ENCODE peak calls at places on chromosomes 13 and 19, in nine cellular contexts. U is right atrium auricular region, I is A673, O is cardiac muscle cell, L is heart right ventricle, T is HCT116, E is fibroblast of lung, P is ascending aorta, F is K562. A is an unnamed sample.
A peak's percentile ranks its signal among the peaks of the same experiment; 100 is the strongest.

GRCh38 chr13:80499536-80500280 is 158.8 kb upstream of the SPRY2 start:
- DNase-seq in U (no peak), I (no peak), O (no peak), L (no peak), T (no peak), E (no peak), P (no peak), F (no peak), A (no peak)

GRCh38 chr13:111609631-111610030 is 289.2 kb downstream of the TEX29 start:
- DNase-seq in U (no peak), I (no peak), O (no peak), L (no peak), T (no peak), E (no peak), P (no peak), F (no peak), A (no peak)

GRCh38 chr19:46478356-46478986 is 7.1 kb upstream of the PNMA8A start:
- DNase-seq in U (no peak), I (peak; percentile 48), O (peak; percentile 62), L (no peak), T (no peak), E (peak; percentile 83), P (no peak), F (peak; percentile 44), A (no peak)

GRCh38 chr19:4635763-4636135 is 3.6 kb upstream of the TNFAIP8L1 start:
- DNase-seq in U (no peak), I (no peak), O (no peak), L (no peak), T (no peak), E (no peak), P (no peak), F (no peak), A (no peak)

GRCh38 chr13:112055417-112056206 is 11.3 kb upstream of the SOX1 start:
- DNase-seq in U (no peak), I (no peak), O (no peak), L (no peak), T (no peak), E (no peak), P (no peak), F (no peak), A (no peak)

GRCh38 chr19:45668342-45668871 is 386 bp downstream of the GIPR start:
- DNase-seq in U (no peak), I (no peak), O (no peak), L (no peak), T (no peak), E (no peak), P (no peak), F (no peak), A (no peak)

GRCh38 chr19:33395561-33396550 is 22.3 kb downstream of the CEBPG start:
- DNase-seq in U (no peak), I (no peak), O (peak; percentile 73), L (no peak), T (no peak), E (peak; percentile 49), P (no peak), F (no peak), A (peak; percentile 7)

GRCh38 chr13:105202384-105202783 is 1333.1 kb downstream of the EFNB2 start:
- DNase-seq in U (no peak), I (peak; percentile 28), O (peak; percentile 65), L (no peak), T (peak; percentile 19), E (peak; percentile 66), P (no peak), F (no peak), A (peak; percentile 18)

GRCh38 chr19:19591133-19591825 is 27.2 kb downstream of the PBX4 start:
- DNase-seq in U (peak; percentile 59), I (peak; percentile 89), O (peak; percentile 94), L (no peak), T (no peak), E (peak; percentile 94), P (no peak), F (no peak), A (no peak)

GRCh38 chr19:49793561-49793840 is 19.6 kb downstream of the FUZ start:
- DNase-seq in U (no peak), I (no peak), O (no peak), L (no peak), T (no peak), E (no peak), P (no peak), F (no peak), A (peak; percentile 47)

GRCh38 chr13:60654405-60654804 is 257.4 kb downstream of the TDRD3 start:
- DNase-seq in U (peak; percentile 67), I (peak; percentile 67), O (peak; percentile 36), L (peak; percentile 23), T (no peak), E (peak; percentile 13), P (no peak), F (peak; percentile 6), A (peak; percentile 35)

GRCh38 chr19:43371909-43372308 is 18.4 kb downstream of the CD177 start:
- DNase-seq in U (no peak), I (no peak), O (no peak), L (no peak), T (no peak), E (no peak), P (no peak), F (no peak), A (no peak)

GRCh38 chr13:113209880-113210421 is 538 bp downstream of the CUL4A start:
- DNase-seq in U (no peak), I (peak; percentile 79), O (peak; percentile 59), L (no peak), T (peak; percentile 45), E (peak; percentile 59), P (no peak), F (peak; percentile 57), A (peak; percentile 62)

GRCh38 chr13:100976993-100977392 is 302.4 kb upstream of the TMTC4 start:
- DNase-seq in U (no peak), I (no peak), O (no peak), L (no peak), T (no peak), E (peak; percentile 77), P (no peak), F (no peak), A (no peak)

GRCh38 chr13:99577934-99578917 is 77.0 kb downstream of the TM9SF2 start:
- DNase-seq in U (no peak), I (peak; percentile 17), O (peak; percentile 29), L (no peak), T (no peak), E (no peak), P (no peak), F (peak; percentile 13), A (no peak)

GRCh38 chr13:36193151-36193855 is 21.1 kb downstream of the SOHLH2 start:
- DNase-seq in U (no peak), I (no peak), O (peak; percentile 44), L (no peak), T (no peak), E (peak; percentile 49), P (no peak), F (no peak), A (no peak)

GRCh38 chr13:36493046-36493445 is 60.8 kb downstream of the CCNA1 start:
- DNase-seq in U (no peak), I (no peak), O (no peak), L (no peak), T (no peak), E (no peak), P (no peak), F (no peak), A (no peak)

GRCh38 chr13:67117010-67117550 is 113.1 kb downstream of the PCDH9 start:
- DNase-seq in U (no peak), I (no peak), O (peak; percentile 49), L (no peak), T (no peak), E (no peak), P (no peak), F (no peak), A (no peak)

GRCh38 chr13:49183672-49184315 is 36.3 kb upstream of the MLNR start:
- DNase-seq in U (no peak), I (no peak), O (peak; percentile 3), L (no peak), T (no peak), E (peak; percentile 5), P (no peak), F (no peak), A (no peak)

GRCh38 chr13:109275848-109276247 is 510.5 kb downstream of the IRS2 start:
- DNase-seq in U (no peak), I (peak; percentile 21), O (no peak), L (no peak), T (no peak), E (peak; percentile 48), P (no peak), F (peak; percentile 2), A (peak; percentile 28)

GRCh38 chr19:53091413-53091812 is 11.8 kb downstream of the ZNF160 start:
- DNase-seq in U (no peak), I (no peak), O (no peak), L (no peak), T (no peak), E (no peak), P (no peak), F (no peak), A (no peak)

GRCh38 chr19:58397533-58398037 is 2.1 kb downstream of the RNF225 start:
- DNase-seq in U (no peak), I (no peak), O (no peak), L (no peak), T (no peak), E (no peak), P (no peak), F (no peak), A (no peak)

DNA sequence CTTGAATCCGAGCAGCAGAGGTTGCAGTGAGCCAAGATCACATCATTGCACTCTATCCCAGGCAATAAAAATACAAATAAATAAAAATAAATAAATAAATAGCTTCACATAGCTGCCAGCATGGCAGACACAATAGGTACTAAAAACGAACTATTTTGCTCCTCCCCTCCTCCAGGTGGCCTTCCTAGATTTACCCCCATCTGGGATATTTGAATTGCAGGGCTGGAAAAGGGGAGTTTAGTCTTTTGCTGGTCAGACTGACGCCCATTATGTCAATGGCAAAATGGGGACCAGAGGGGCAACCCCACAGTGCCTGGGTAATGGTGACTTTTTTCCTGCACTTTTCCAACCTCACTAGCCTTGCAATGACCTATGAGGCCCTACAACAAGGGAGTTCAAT is 640 bp upstream of the GMFG start:
- DNase-seq in U (no peak), I (no peak), O (no peak), L (no peak), T (no peak), E (no peak), P (no peak), F (no peak), A (no peak)
- H3K4me1 ChIP-seq in U (no peaks in the 10 kb centered on the region), I (no peaks in the 10 kb centered on the region), O (no peaks in the 10 kb centered on the region), L (peaks cover 12% of the 10 kb centered on the region), T (peaks cover 3% of the 10 kb centered on the region), E (peaks cover 4% of the 10 kb centered on the region), P (peaks cover 5% of the 10 kb centered on the region), F (peaks cover 11% of the 10 kb centered on the region), A (no peaks in the 10 kb centered on the region)

GRCh38 chr19:15758379-15758778 is 20.6 kb downstream of the OR10H3 start:
- DNase-seq in U (no peak), I (no peak), O (no peak), L (no peak), T (no peak), E (no peak), P (no peak), F (no peak), A (no peak)
- H3K9me3 ChIP-seq in U (no peaks in the 10 kb centered on the region), I (no peaks in the 10 kb centered on the region), O (no peaks in the 10 kb centered on the region), L (peaks cover 3% of the 10 kb centered on the region), T (no peaks in the 10 kb centered on the region), E (no peaks in the 10 kb centered on the region), P (no peaks in the 10 kb centered on the region), F (no peaks in the 10 kb centered on the region), A (no peaks in the 10 kb centered on the region)

GRCh38 chr19:51019544-51019925 is at the start of gene KLK10:
- DNase-seq in U (no peak), I (no peak), O (no peak), L (no peak), T (no peak), E (no peak), P (no peak), F (no peak), A (no peak)
- H3K4me3 ChIP-seq in U (peak within 1 kb of the TSS; percentile 7), I (peak within 1 kb of the TSS; percentile 4), O (peak within 1 kb of the TSS; percentile 17), L (peak within 1 kb of the TSS; percentile 51), T (peak within 1 kb of the TSS; percentile 60), E (no peak within 1 kb of the TSS), P (peak within 1 kb of the TSS; percentile 35), F (no peak within 1 kb of the TSS), A (no peak within 1 kb of the TSS)

GRCh38 chr19:3366761-3367571 is 583 bp downstream of the NFIC start:
- DNase-seq in U (no peak), I (peak; percentile 74), O (peak; percentile 52), L (peak; percentile 58), T (no peak), E (no peak), P (no peak), F (peak; percentile 81), A (peak; percentile 66)
- H3K4me1 ChIP-seq in U (no peaks in the 10 kb centered on the region), I (peaks cover 46% of the 10 kb centered on the region), O (peaks cover 24% of the 10 kb centered on the region), L (peaks cover 35% of the 10 kb centered on the region), T (peaks cover 16% of the 10 kb centered on the region), E (peaks cover 19% of the 10 kb centered on the region), P (peaks cover 12% of the 10 kb centered on the region), F (peaks cover 83% of the 10 kb centered on the region), A (peaks cover 5% of the 10 kb centered on the region)

A was measured in BE2C.